ENCODE peak calls at places on chromosomes 2 and 18, in eight cellular contexts. G is heart left ventricle, J is brain microvascular endothelial cell, Q is HFF-Myc, M is PC-3, K is left ventricle myocardium inferior, H is ovary, R is psoas muscle. W is an unnamed sample.

GRCh38 chr2:158583923-158584322 is 127.2 kb downstream of the PKP4 start:
- DNase-seq in R (peak; percentile 11), M (no peak), H (no peak), J (no peak), K (no peak), Q (no peak), G (no peak), W (no peak)

GRCh38 chr2:209685963-209686362 is 85.7 kb upstream of the UNC80 start:
- DNase-seq in K (no peak), Q (no peak), M (no peak), R (no peak), G (no peak), J (peak; percentile 16), H (no peak), W (no peak)

GRCh38 chr2:69021027-69021426 is 8.0 kb downstream of the ANTXR1 start:
- DNase-seq in K (no peak), J (no peak), G (no peak), H (no peak), R (no peak), Q (no peak), M (no peak), W (peak; percentile 49)

GRCh38 chr2:168317282-168317681 is 69.9 kb upstream of the STK39 start:
- DNase-seq in H (no peak), J (no peak), G (no peak), M (no peak), K (no peak), Q (no peak), R (no peak), W (no peak)

GRCh38 chr2:11397046-11397445 is 52.6 kb upstream of the ROCK2 start:
- DNase-seq in Q (no peak), H (no peak), M (no peak), R (no peak), G (peak; percentile 73), J (no peak), K (peak; percentile 45), W (no peak)

GRCh38 chr2:121489944-121490585 is 40.6 kb upstream of the RNU4ATAC start:
- DNase-seq in M (no peak), J (no peak), K (no peak), R (no peak), H (no peak), Q (no peak), G (no peak), W (peak; percentile 68)

GRCh38 chr2:38146917-38147307 is 71.0 kb upstream of the CYP1B1 start:
- DNase-seq in K (no peak), R (peak; percentile 34), M (peak; percentile 96), J (peak; percentile 96), H (peak; percentile 60), G (no peak), Q (peak; percentile 97), W (peak; percentile 94)

GRCh38 chr18:8217041-8217564 is 392.1 kb upstream of the RAB12 start:
- DNase-seq in H (no peak), R (no peak), M (no peak), K (no peak), J (no peak), Q (no peak), G (no peak), W (no peak)

GRCh38 chr2:163657257-163657656 is 78.6 kb downstream of the FIGN start:
- DNase-seq in M (no peak), J (peak; percentile 51), R (no peak), Q (no peak), G (no peak), H (no peak), K (no peak), W (no peak)

GRCh38 chr2:237148624-237149023 is 62.9 kb downstream of the COPS8 start:
- DNase-seq in K (no peak), M (no peak), Q (no peak), J (no peak), R (no peak), H (no peak), G (no peak), W (no peak)

GRCh38 chr2:98778741-98779483 is 48.0 kb upstream of the MGAT4A start:
- DNase-seq in R (no peak), H (no peak), Q (no peak), G (no peak), J (no peak), M (no peak), K (no peak), W (peak; percentile 4)

GRCh38 chr2:204202253-204202652 is 265.7 kb downstream of the ICOS start:
- DNase-seq in R (no peak), M (no peak), K (no peak), Q (no peak), J (no peak), H (no peak), G (no peak), W (no peak)

GRCh38 chr2:235501663-235502009 is 7.8 kb downstream of the AGAP1 start:
- DNase-seq in K (no peak), J (no peak), Q (no peak), H (no peak), M (no peak), R (no peak), G (no peak), W (peak; percentile 23)

GRCh38 chr2:101388232-101388631 is 929 bp upstream of the CREG2 start:
- DNase-seq in H (no peak), K (no peak), G (no peak), M (peak; percentile 88), R (no peak), J (peak; percentile 43), Q (no peak), W (peak; percentile 37)

GRCh38 chr2:186590538-186591441 is 934 bp downstream of the ITGAV start:
- DNase-seq in H (no peak), R (no peak), Q (no peak), M (peak; percentile 64), K (no peak), G (no peak), J (peak; percentile 59), W (peak; percentile 65)

GRCh38 chr18:62264984-62265383 is 60.1 kb upstream of the TNFRSF11A start:
- DNase-seq in Q (no peak), H (no peak), K (no peak), R (no peak), G (no peak), J (no peak), M (no peak), W (no peak)

GRCh38 chr2:127108090-127108523 is 1.2 kb upstream of the BIN1 start:
- DNase-seq in M (no peak), G (no peak), R (no peak), H (peak; percentile 35), Q (no peak), J (no peak), K (no peak), W (no peak)

GRCh38 chr2:217935245-217935879 is 67.4 kb downstream of the TNS1 start:
- DNase-seq in G (peak; percentile 83), M (no peak), R (peak; percentile 70), Q (no peak), K (peak; percentile 63), J (peak; percentile 72), H (peak; percentile 86), W (peak; percentile 76)

GRCh38 chr2:191178806-191179514 is 28.2 kb upstream of the STAT4 start:
- DNase-seq in M (peak; percentile 58), Q (no peak), J (no peak), G (no peak), K (peak; percentile 52), H (no peak), R (peak; percentile 74), W (no peak)

GRCh38 chr2:42974303-42974696 is 181.9 kb upstream of the HAAO start:
- DNase-seq in K (no peak), G (no peak), H (peak; percentile 35), J (no peak), M (no peak), Q (no peak), R (no peak), W (no peak)

GRCh38 chr2:42974697-42975357 is 182.4 kb upstream of the HAAO start:
- DNase-seq in Q (no peak), M (peak; percentile 66), G (peak; percentile 90), H (peak; percentile 92), J (no peak), R (peak; percentile 83), K (peak; percentile 79), W (peak; percentile 79)

GRCh38 chr2:42976400-42976799 is 184.0 kb upstream of the HAAO start:
- DNase-seq in H (peak; percentile 32), J (no peak), R (no peak), M (no peak), K (no peak), Q (no peak), G (peak; percentile 40), W (no peak)

GRCh38 chr2:42973771-42974170 is 181.4 kb upstream of the HAAO start:
- DNase-seq in G (peak; percentile 46), Q (no peak), R (no peak), J (no peak), M (no peak), K (no peak), H (peak; percentile 42), W (peak; percentile 40)

DNA sequence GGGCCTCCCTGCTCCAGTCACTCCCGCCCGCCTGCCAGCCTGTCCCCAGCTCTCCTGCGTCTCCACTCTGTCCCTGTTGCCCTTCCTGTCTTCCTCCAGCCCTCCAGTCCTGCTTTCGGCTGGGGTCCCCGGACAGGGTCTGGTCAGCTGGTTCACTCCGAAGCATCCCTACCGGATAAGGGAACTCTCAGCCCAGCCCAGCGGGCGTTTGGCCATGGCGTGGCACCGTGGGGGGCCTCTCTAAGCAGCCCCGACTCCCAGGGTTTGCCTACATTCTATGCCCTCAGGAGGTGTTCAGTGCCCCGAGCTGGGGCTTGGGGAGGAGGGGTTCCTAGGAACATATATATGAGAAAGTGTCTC is 183.0 kb upstream of the HAAO start:
- DNase-seq in G (no peak), H (no peak), Q (no peak), M (no peak), J (no peak), K (no peak), R (no peak), W (no peak)
- H3K4me3 ChIP-seq in G (peak overlapping the region; percentile 52), H (peak overlapping the region; percentile 35), Q (peak overlapping the region; percentile 4), M (peak overlapping the region; percentile 69), J (peak overlapping the region; percentile 52), K (peak overlapping the region; percentile 62), R (peak overlapping the region; percentile 57), W (peak overlapping the region; percentile 40)

DNA sequence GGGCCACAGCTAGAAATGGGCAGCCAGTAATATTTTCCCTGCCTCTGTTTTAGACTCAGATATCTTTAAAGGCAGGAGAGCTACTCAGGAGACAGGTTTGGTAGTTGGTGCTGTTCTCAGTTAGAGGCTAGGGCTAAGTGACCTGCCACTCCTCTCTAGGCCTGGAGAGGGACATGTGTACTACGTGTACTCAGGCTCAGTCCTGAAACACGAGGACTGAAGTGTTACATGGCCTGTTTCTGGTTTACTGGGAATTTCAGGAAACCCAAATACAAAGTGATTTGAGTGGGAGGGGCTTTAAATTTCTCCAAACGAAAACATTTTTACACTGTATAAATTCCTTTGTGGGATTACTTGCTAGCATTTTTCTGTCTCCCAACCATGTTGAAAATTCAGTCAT is 343.4 kb downstream of the CYP26B1 start:
- DNase-seq in K (no peak), R (no peak), G (no peak), M (peak; percentile 7), Q (no peak), H (no peak), J (no peak), W (peak; percentile 29)
- TF ChIP-seq CTCF in K (peak; percentile 23), R (peak; percentile 12), G (peak; percentile 9), M (no peak), Q (no peak), H (no peak), J (peak; percentile 39), W (peak; percentile 18)

GRCh38 chr2:36367497-36368353 is 12.1 kb downstream of the CRIM1 start:
- DNase-seq in M (peak; percentile 47), G (no peak), J (no peak), R (no peak), H (no peak), K (no peak), Q (no peak), W (no peak)
- H3K4me3 ChIP-seq in M (no peak overlapping the region), G (no peak overlapping the region), J (no peak overlapping the region), R (peak overlapping the region; percentile 36), H (no peak overlapping the region), K (no peak overlapping the region), Q (no peak overlapping the region), W (no peak overlapping the region)

GRCh38 chr18:46639386-46639785 is 17.6 kb downstream of the LOXHD1 start:
- DNase-seq in R (no peak), Q (no peak), M (no peak), G (no peak), K (no peak), H (no peak), J (no peak), W (no peak)
- TF ChIP-seq CTCF in R (no peak), Q (no peak), M (no peak), G (no peak), K (no peak), H (no peak), J (no peak), W (no peak)

W was measured in fibroblast of villous mesenchyme.